ENCODE peak calls at places on chromosomes 7 and 10, in eight cellular contexts. V is bronchial epithelial cell, J is Kasumi-1, M is globus pallidus, L is T-helper 9 cell, Z is NAMALWA, N is astrocyte of the spinal cord, K is activated gamma-delta T cell treated with Interleukin-2 at 50 U/mL for 16 hours. U is an unnamed sample.
A peak's percentile ranks its signal among the peaks of the same experiment; 100 is the strongest.

GRCh38 chr7:103065666-103066065 is 8.9 kb downstream of the FBXL13 start:
- DNase-seq in M (no peak), J (peak; percentile 57), K (peak; percentile 44), N (peak; percentile 21), L (peak; percentile 22), V (peak; percentile 19), Z (peak; percentile 89), U (peak; percentile 81)

GRCh38 chr10:78433063-78433717 is 399.5 kb downstream of the RPS24 start:
- DNase-seq in Z (no peak), N (no peak), V (no peak), L (no peak), M (no peak), J (no peak), K (no peak), U (no peak)

GRCh38 chr10:131043039-131043691 is 268.4 kb downstream of the TCERG1L start:
- DNase-seq in N (no peak), K (no peak), V (no peak), L (no peak), Z (peak; percentile 4), M (no peak), J (no peak), U (no peak)

GRCh38 chr10:27413831-27414348 is 90.2 kb upstream of the RAB18 start:
- DNase-seq in N (no peak), K (no peak), M (no peak), L (no peak), Z (no peak), V (no peak), J (no peak), U (peak; percentile 73)

GRCh38 chr10:114754445-114755320 is 66.9 kb upstream of the FHIP2A start:
- DNase-seq in J (no peak), V (peak; percentile 36), N (peak; percentile 50), Z (no peak), L (no peak), M (no peak), K (no peak), U (no peak)

GRCh38 chr7:80373431-80374032 is 138.3 kb downstream of the GNAT3 start:
- DNase-seq in K (no peak), V (peak; percentile 21), L (no peak), J (no peak), N (no peak), Z (no peak), M (no peak), U (no peak)

GRCh38 chr10:100878291-100878910 is 34.4 kb upstream of the SLF2 start:
- DNase-seq in M (peak; percentile 76), N (peak; percentile 77), Z (peak; percentile 83), L (no peak), J (peak; percentile 91), K (peak; percentile 11), V (peak; percentile 58), U (no peak)

GRCh38 chr7:43637114-43637806 is 54.4 kb downstream of the STK17A start:
- DNase-seq in J (no peak), N (peak; percentile 46), Z (no peak), V (peak; percentile 98), K (no peak), M (no peak), L (no peak), U (no peak)

GRCh38 chr7:145692237-145692950 is 424.2 kb upstream of the CNTNAP2 start:
- DNase-seq in K (no peak), L (no peak), N (peak; percentile 1), Z (no peak), J (no peak), V (peak; percentile 15), M (no peak), U (no peak)

GRCh38 chr7:106999023-106999422 is 45.5 kb upstream of the PRKAR2B start:
- DNase-seq in M (no peak), V (peak; percentile 2), L (no peak), Z (no peak), K (no peak), J (no peak), N (no peak), U (no peak)

GRCh38 chr10:78566216-78567135 is 502.3 kb upstream of the ZMIZ1 start:
- DNase-seq in J (no peak), N (no peak), Z (no peak), V (no peak), K (no peak), L (no peak), M (no peak), U (no peak)

GRCh38 chr7:91565499-91566331 is 301.5 kb downstream of the FZD1 start:
- DNase-seq in L (no peak), N (peak; percentile 57), J (no peak), M (peak; percentile 28), Z (no peak), K (no peak), V (peak; percentile 11), U (no peak)

GRCh38 chr7:610531-611280 is 91.1 kb upstream of the PDGFA start:
- DNase-seq in J (no peak), L (no peak), Z (no peak), M (no peak), K (peak; percentile 33), V (no peak), N (peak; percentile 75), U (no peak)

GRCh38 chr7:141590071-141590470 is 38.9 kb downstream of the AGK start:
- DNase-seq in Z (no peak), L (no peak), M (no peak), N (no peak), K (no peak), J (no peak), V (no peak), U (no peak)

GRCh38 chr10:84166620-84167288 is 6.8 kb upstream of the GPR15LG start:
- DNase-seq in J (no peak), L (no peak), V (no peak), Z (no peak), K (no peak), M (no peak), N (no peak), U (no peak)

GRCh38 chr7:118352854-118353453 is 128.4 kb downstream of the ANKRD7 start:
- DNase-seq in M (peak; percentile 25), N (peak; percentile 46), K (no peak), Z (peak; percentile 63), J (peak; percentile 87), V (peak; percentile 49), L (no peak), U (no peak)

GRCh38 chr10:43078175-43078985 is 1.5 kb downstream of the RET start:
- DNase-seq in N (no peak), K (no peak), V (no peak), M (no peak), Z (no peak), L (no peak), J (no peak), U (no peak)

GRCh38 chr7:123979876-123980275 is 53.0 kb downstream of the TMEM229A start:
- DNase-seq in V (peak; percentile 49), N (peak; percentile 51), L (no peak), M (no peak), J (no peak), Z (no peak), K (no peak), U (no peak)

GRCh38 chr7:123043642-123044041 is 48.1 kb upstream of the TAS2R16 start:
- DNase-seq in M (no peak), J (no peak), Z (no peak), L (no peak), N (no peak), K (no peak), V (no peak), U (no peak)

U was measured in left lung.